ENCODE peak calls at places on chromosomes 7 and 10, in four cellular contexts. O is adrenal gland, I is HepG2, Q is tibial artery. N is an unnamed sample.

GRCh38 chr7:120274899-120275298 is 1.9 kb downstream of the KCND2 start:
- DNase-seq in I (no peak), O (no peak), Q (no peak), N (no peak)

GRCh38 chr10:96614515-96614914 is 27.7 kb upstream of the TM9SF3 start:
- DNase-seq in I (peak; percentile 24), Q (no peak), O (peak; percentile 51), N (no peak)

GRCh38 chr7:68121655-68122054 is 1125.0 kb downstream of the TYW1 start:
- DNase-seq in Q (no peak), O (no peak), I (no peak), N (no peak)

GRCh38 chr7:38169862-38170261 is 8.2 kb upstream of the STARD3NL start:
- DNase-seq in O (peak; percentile 32), I (no peak), Q (peak; percentile 66), N (peak; percentile 16)

GRCh38 chr7:4439444-4439843 is 242.7 kb upstream of the FOXK1 start:
- DNase-seq in O (no peak), Q (no peak), I (no peak), N (no peak)

GRCh38 chr7:122553761-122554160 is 145.2 kb downstream of the RNF133 start:
- DNase-seq in O (peak; percentile 13), I (no peak), Q (no peak), N (no peak)

GRCh38 chr10:106571216-106571954 is 593.1 kb downstream of the SORCS1 start:
- DNase-seq in Q (no peak), I (no peak), O (no peak), N (no peak)

GRCh38 chr7:151386301-151387160 is 23.3 kb downstream of the WDR86 start:
- DNase-seq in O (no peak), I (no peak), Q (no peak), N (no peak)

GRCh38 chr10:79241990-79242619 is 105.2 kb upstream of the PPIF start:
- DNase-seq in Q (peak; percentile 78), O (peak; percentile 74), I (no peak), N (no peak)

GRCh38 chr7:25926009-25926408 is 226.0 kb upstream of the NFE2L3 start:
- DNase-seq in Q (no peak), I (peak; percentile 10), O (peak; percentile 27), N (no peak)

GRCh38 chr10:12181065-12181775 is 14.5 kb downstream of the NUDT5 start:
- DNase-seq in Q (no peak), I (no peak), O (peak; percentile 9), N (no peak)

GRCh38 chr7:142615508-142615907 is 133.8 kb upstream of the PRSS1 start:
- DNase-seq in I (no peak), O (no peak), Q (no peak), N (no peak)

GRCh38 chr10:61183971-61184370 is 240.0 kb upstream of the RHOBTB1 start:
- DNase-seq in O (no peak), I (no peak), Q (no peak), N (no peak)

GRCh38 chr10:78997635-78998618 is 70.8 kb upstream of the ZMIZ1 start:
- DNase-seq in O (no peak), Q (no peak), I (no peak), N (no peak)

GRCh38 chr10:119207367-119207668 is at the start of gene GRK5:
- DNase-seq in I (peak; percentile 90), O (peak; percentile 96), Q (peak; percentile 97), N (peak; percentile 75)

DNA sequence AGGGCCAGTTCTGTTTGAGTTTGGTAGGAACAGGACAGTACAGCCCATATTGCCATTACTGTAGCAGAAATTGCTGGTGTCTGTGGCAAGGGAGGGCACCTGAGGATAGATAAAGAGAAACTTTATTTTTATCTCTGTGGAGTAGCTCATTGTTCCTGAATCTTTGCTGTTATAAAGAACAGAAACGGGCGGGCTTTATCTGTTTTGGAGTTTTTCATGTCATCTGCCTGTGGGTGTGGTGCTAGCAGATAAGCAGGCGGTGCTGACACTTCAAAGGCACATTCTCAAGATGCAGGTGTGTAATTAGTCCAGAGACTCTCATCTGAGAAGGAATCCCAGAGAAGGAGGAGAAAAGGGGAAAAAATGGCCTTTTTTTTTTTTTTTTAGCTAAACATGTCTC is 11.5 kb downstream of the ZNF273 start:
- DNase-seq in Q (no peak), I (no peak), O (no peak), N (no peak)
- H3K9me3 ChIP-seq in Q (no peaks in the 10 kb centered on the region), I (peaks cover 11% of the 10 kb centered on the region), O (no peaks in the 10 kb centered on the region), N (no peaks in the 10 kb centered on the region)

DNA sequence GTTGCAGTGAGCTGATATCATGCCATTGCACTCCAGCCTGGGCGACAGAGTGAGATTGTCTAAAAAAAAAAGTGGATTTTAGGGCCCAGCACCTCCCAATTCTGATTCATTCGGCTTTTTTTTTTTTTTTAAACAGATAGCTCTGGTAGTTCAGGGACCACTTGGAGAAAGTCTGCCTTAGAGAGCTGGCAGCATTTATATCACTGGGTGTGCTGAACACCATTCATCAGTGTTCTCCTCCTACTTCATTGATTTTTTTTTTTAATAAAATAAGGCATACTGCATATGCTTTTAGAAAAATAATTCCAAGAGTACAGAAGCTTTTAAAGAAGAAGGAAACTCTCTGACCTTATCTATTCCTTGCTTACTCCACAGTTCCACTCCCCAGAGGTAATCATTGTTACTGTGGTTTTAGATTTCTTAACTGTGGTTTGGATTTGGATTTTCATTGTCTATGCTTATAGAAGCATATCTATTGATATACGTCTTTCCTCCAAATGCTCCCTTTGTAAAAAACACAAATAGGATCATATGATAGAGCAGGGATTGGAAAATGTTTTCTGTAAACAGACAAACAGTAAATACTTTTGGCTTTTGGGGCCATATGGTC is 21.0 kb upstream of the SAR1A start:
- DNase-seq in Q (no peak), O (no peak), I (no peak), N (no peak)
- H3K4me3 ChIP-seq in Q (no peak overlapping the region), O (no peak overlapping the region), I (no peak overlapping the region), N (no peak overlapping the region)

DNA sequence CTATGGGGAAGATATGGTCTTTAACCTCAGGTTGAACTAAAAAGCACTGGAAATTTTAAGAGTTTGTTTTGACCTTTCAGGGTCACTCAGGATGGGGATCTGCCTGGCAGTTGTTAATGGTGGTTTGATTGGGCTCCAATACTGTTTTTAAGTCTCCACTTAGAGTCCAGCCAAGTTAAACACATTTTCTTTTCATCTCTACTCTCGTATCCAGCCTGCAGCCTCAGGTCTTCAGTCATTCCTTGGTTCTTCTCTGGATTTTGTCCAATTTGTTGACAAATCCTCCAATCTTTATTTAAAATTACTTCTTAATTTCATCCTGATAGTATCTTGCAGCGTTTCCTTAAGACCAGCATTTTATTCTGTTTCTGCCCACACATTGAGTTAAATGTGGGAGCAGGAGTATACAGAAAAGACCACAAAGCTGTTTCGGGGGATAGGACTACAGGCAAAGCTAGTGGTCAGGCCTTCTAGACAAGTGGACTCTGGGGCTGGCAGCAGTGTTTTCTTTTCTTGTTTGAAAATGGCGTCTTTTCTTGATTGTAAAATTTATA is 133.2 kb upstream of the INHBA start:
- DNase-seq in I (no peak), O (no peak), Q (no peak), N (no peak)
- H3K27ac ChIP-seq in I (no peak overlapping the region), O (no peak overlapping the region), Q (peak overlapping the region; percentile 82), N (peak overlapping the region; percentile 74)

GRCh38 chr7:157832866-157833607 is 496.2 kb downstream of the DNAJB6 start:
- DNase-seq in I (no peak), Q (no peak), O (no peak), N (no peak)
- H3K9me3 ChIP-seq in I (no peaks in the 10 kb centered on the region), Q (no peaks in the 10 kb centered on the region), O (no peaks in the 10 kb centered on the region), N (no peaks in the 10 kb centered on the region)

GRCh38 chr10:8057636-8058273 is 3.3 kb downstream of the GATA3 start:
- DNase-seq in I (no peak), Q (no peak), O (peak; percentile 83), N (no peak)
- H3K4me3 ChIP-seq in I (no peak overlapping the region), Q (no peak overlapping the region), O (no peak overlapping the region), N (no peak overlapping the region)

GRCh38 chr10:35819011-35819410 is 176.9 kb upstream of the FZD8 start:
- DNase-seq in Q (no peak), I (no peak), O (no peak), N (no peak)
- H3K27ac ChIP-seq in Q (no peak overlapping the region), I (no peak overlapping the region), O (no peak overlapping the region), N (no peak overlapping the region)

GRCh38 chr10:38047666-38048065 is 37.2 kb downstream of the ZNF33A start:
- DNase-seq in I (no peak), O (no peak), Q (no peak), N (no peak)
- H3K9me3 ChIP-seq in I (no peaks in the 10 kb centered on the region), O (no peaks in the 10 kb centered on the region), Q (peaks cover 15% of the 10 kb centered on the region), N (peaks cover 2% of the 10 kb centered on the region)

GRCh38 chr7:3069767-3070449 is 26.2 kb upstream of the CARD11 start:
- DNase-seq in O (no peak), I (no peak), Q (no peak), N (no peak)
- H3K4me3 ChIP-seq in O (no peak overlapping the region), I (no peak overlapping the region), Q (no peak overlapping the region), N (no peak overlapping the region)

GRCh38 chr10:91006001-91006751 is 85.3 kb upstream of the ANKRD1 start:
- DNase-seq in I (peak; percentile 71), Q (peak; percentile 56), O (peak; percentile 80), N (peak; percentile 18)

GRCh38 chr10:91010952-91011351 is 90.1 kb upstream of the ANKRD1 start:
- DNase-seq in O (no peak), Q (no peak), I (no peak), N (no peak)

GRCh38 chr10:91009121-91009520 is 88.2 kb upstream of the ANKRD1 start:
- DNase-seq in I (no peak), O (no peak), Q (no peak), N (no peak)

GRCh38 chr10:91006752-91007346 is 86.0 kb upstream of the ANKRD1 start:
- DNase-seq in O (no peak), Q (no peak), I (no peak), N (no peak)

DNA sequence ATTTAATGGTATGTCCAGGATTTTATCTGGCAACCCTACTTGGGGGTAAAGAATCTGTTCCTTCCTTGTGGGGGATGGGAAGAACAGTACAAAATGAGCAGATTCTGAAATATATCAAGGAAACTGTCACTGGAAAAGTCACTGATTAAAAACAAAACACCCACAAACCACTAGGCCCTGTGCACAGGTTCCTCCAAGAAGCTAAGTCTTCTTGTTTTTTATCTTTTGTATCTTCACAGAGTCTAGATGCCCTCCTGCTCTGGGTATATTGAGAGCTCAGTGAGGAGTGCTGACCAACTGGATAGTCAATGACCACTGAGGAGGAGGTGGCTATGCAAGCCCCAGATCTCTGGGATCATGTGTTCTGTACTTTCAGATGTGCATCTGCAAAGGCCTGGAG is 86.8 kb upstream of the ANKRD1 start:
- DNase-seq in I (no peak), Q (no peak), O (no peak), N (no peak)
- H3K27ac ChIP-seq in I (no peak overlapping the region), Q (peak overlapping the region; percentile 54), O (no peak overlapping the region), N (no peak overlapping the region)

N was measured in thoracic aorta.